ENCODE peak calls at places on chromosomes 6 and 20, in eight cellular contexts. B is lung, Z is brain microvascular endothelial cell, U is esophagus squamous epithelium, M is fibroblast of mammary gland, Q is HCT116, H is cardiac fibroblast, W is upper lobe of right lung. G is an unnamed sample.

GRCh38 chr20:44765647-44766367 is 20.1 kb downstream of the KCNK15 start:
- DNase-seq in B (no peak), Z (no peak), U (no peak), M (peak; percentile 24), Q (peak; percentile 10), H (peak; percentile 35), W (no peak), G (peak; percentile 74)

GRCh38 chr6:119234457-119234856 is 115.1 kb downstream of the MAN1A1 start:
- DNase-seq in B (no peak), Z (no peak), U (no peak), M (peak; percentile 11), Q (no peak), H (no peak), W (no peak), G (no peak)

GRCh38 chr20:47784599-47785320 is 521 bp downstream of the SULF2 start:
- DNase-seq in B (no peak), Z (no peak), U (no peak), M (peak; percentile 32), Q (no peak), H (peak; percentile 66), W (no peak), G (peak; percentile 41)

GRCh38 chr6:129163551-129163950 is 280.6 kb downstream of the LAMA2 start:
- DNase-seq in B (no peak), Z (no peak), U (no peak), M (no peak), Q (no peak), H (no peak), W (no peak), G (peak; percentile 69)

GRCh38 chr6:37695857-37696219 is 1.8 kb downstream of the MDGA1 start:
- DNase-seq in B (no peak), Z (no peak), U (no peak), M (no peak), Q (no peak), H (no peak), W (no peak), G (peak; percentile 17)

GRCh38 chr6:153312633-153313032 is 181.6 kb upstream of the RGS17 start:
- DNase-seq in B (peak; percentile 74), Z (peak; percentile 35), U (no peak), M (peak; percentile 73), Q (peak; percentile 49), H (peak; percentile 78), W (peak; percentile 87), G (peak; percentile 86)

GRCh38 chr6:89555751-89556150 is 82.8 kb downstream of the LYRM2 start:
- DNase-seq in B (no peak), Z (no peak), U (no peak), M (no peak), Q (no peak), H (no peak), W (no peak), G (no peak)

GRCh38 chr20:30168025-30168799 is 1089.3 kb upstream of the DEFB115 start:
- DNase-seq in B (no peak), Z (no peak), U (no peak), M (no peak), Q (no peak), H (no peak), W (peak; percentile 61), G (no peak)

GRCh38 chr20:5991623-5992441 is 41.4 kb downstream of the MCM8 start:
- DNase-seq in B (no peak), Z (peak; percentile 50), U (no peak), M (peak; percentile 27), Q (no peak), H (no peak), W (no peak), G (no peak)
- H3K4me3 ChIP-seq in B (no peak overlapping the region), Z (no peak overlapping the region), U (no peak overlapping the region), M (no peak overlapping the region), Q (no peak overlapping the region), H (no peak overlapping the region), W (no peak overlapping the region), G (no peak overlapping the region)

GRCh38 chr20:37081717-37082289 is 14.0 kb downstream of the RBL1 start:
- DNase-seq in B (no peak), Z (peak; percentile 24), U (no peak), M (peak; percentile 7), Q (no peak), H (peak; percentile 25), W (no peak), G (no peak)
- TF ChIP-seq CTCF in B (peak; percentile 25), Z (peak; percentile 77), U (peak; percentile 27), M (peak; percentile 51), Q (peak; percentile 48), H (peak; percentile 29), W (peak; percentile 36), G (peak; percentile 21)

GRCh38 chr20:674936-675452 is 608 bp downstream of the SCRT2 start:
- DNase-seq in B (no peak), Z (no peak), U (no peak), M (no peak), Q (no peak), H (no peak), W (no peak), G (no peak)
- H3K4me3 ChIP-seq in B (no peak overlapping the region), Z (no peak overlapping the region), U (no peak overlapping the region), M (no peak overlapping the region), Q (no peak overlapping the region), H (no peak overlapping the region), W (no peak overlapping the region), G (no peak overlapping the region)

DNA sequence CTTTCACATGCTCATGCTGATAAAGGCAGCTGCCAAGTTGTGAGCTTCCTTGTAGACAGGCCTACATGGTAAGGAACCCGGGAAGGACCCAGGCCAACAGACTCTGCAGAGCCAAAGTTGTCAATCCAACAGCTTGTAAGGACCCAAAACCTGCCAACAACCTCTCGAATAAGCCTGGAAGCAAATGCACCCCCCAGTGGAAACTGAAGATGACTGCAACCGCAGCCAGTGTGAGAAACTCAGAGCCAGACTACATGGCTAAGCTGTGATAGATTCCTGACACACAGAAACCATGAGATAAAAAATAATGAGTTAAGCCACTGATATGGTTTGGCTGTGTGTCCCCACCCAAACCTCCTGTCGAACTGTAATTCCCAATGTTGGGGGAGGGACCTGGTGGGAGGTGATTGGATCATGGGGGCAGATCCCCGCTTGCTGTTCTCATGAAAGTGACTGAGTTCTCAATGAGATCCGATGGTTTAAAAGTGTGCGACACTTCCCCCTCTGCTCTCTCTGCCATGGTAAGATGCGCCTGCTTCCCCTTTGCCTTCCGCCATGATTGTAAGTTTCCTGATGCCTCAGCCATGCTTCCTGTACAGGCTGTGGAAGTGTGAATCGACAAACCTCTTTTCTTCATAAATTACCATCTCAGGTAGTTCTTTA is 18.8 kb upstream of the CLPSL2 start:
- DNase-seq in B (no peak), Z (peak; percentile 43), U (no peak), M (peak; percentile 64), Q (peak; percentile 71), H (peak; percentile 65), W (no peak), G (peak; percentile 29)
- TF ChIP-seq CTCF in B (no peak), Z (peak; percentile 76), U (no peak), M (peak; percentile 67), Q (peak; percentile 79), H (peak; percentile 62), W (no peak), G (peak; percentile 33)

GRCh38 chr6:7311171-7311570 is 1.8 kb downstream of the SSR1 start:
- DNase-seq in B (no peak), Z (no peak), U (no peak), M (peak; percentile 16), Q (no peak), H (peak; percentile 33), W (no peak), G (no peak)
- H3K4me3 ChIP-seq in B (no peak overlapping the region), Z (peak overlapping the region; percentile 99), U (no peak overlapping the region), M (peak overlapping the region; percentile 81), Q (peak overlapping the region; percentile 98), H (peak overlapping the region; percentile 97), W (no peak overlapping the region), G (no peak overlapping the region)

GRCh38 chr20:54938707-54939106 is 463.3 kb downstream of the DOK5 start:
- DNase-seq in B (no peak), Z (no peak), U (no peak), M (no peak), Q (no peak), H (no peak), W (no peak), G (no peak)
- TF ChIP-seq CTCF in B (no peak), Z (no peak), U (no peak), M (no peak), Q (no peak), H (no peak), W (no peak), G (no peak)

DNA sequence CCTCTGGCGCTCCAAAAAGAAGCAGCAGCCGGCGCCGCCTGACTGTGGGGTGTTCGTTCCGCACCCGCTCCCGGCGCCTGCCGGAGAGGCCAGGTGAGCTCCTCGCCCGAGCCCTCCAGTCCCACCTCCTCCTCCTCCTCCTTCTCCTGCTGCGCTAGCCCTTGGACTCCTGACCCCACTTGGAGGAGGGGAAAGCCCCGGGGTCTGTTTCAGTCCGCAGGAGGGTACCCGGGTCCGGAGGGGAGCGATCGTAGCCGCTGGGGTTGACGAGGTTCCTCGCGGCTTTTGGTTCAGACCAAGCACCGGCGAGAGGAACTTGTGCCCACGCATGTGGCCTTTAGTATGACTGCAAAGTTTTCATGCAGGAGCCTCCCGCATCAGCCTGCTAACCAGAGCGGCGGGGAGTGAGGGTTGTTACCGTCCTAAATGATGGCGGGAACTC is 493 bp downstream of the CRYBG1 start:
- DNase-seq in B (peak; percentile 31), Z (no peak), U (no peak), M (no peak), Q (no peak), H (no peak), W (peak; percentile 70), G (peak; percentile 48)
- H3K4me3 ChIP-seq in B (peak overlapping the region; percentile 36), Z (peak overlapping the region; percentile 51), U (peak overlapping the region; percentile 81), M (peak overlapping the region; percentile 26), Q (peak overlapping the region; percentile 74), H (peak overlapping the region; percentile 48), W (peak overlapping the region; percentile 46), G (peak overlapping the region; percentile 98)

G was measured in bronchial epithelial cell.